ENCODE peak calls at places on chromosomes 4 and X, in nine cellular contexts. T is lung; K is tibial nerve; Q is CD4-positive, alpha-beta T cell; C is esophagus squamous epithelium; P is psoas muscle; N is pancreas; X is transverse colon; U is suprapubic skin. G is an unnamed sample. For H3K9me3, the result is how much of the 10 kb centered on the place peaks cover.

GRCh38 chrX:13472975-13473665 is 96.3 kb upstream of the EGFL6 start:
- DNase-seq in T (no peak), K (no peak), Q (no peak), C (no peak), P (no peak), N (no peak), X (no peak), U (no peak), G (no peak)

GRCh38 chr4:165347647-165348569 is 20.4 kb downstream of the MSMO1 start:
- DNase-seq in T (no peak), K (no peak), Q (no peak), C (no peak), P (no peak), N (no peak), X (no peak), U (no peak), G (no peak)

GRCh38 chr4:24867766-24868296 is 45.0 kb downstream of the CCDC149 start:
- DNase-seq in T (no peak), K (no peak), Q (no peak), C (no peak), P (no peak), N (no peak), X (no peak), U (no peak), G (no peak)

GRCh38 chr4:4837316-4837715 is 22.1 kb upstream of the MSX1 start:
- DNase-seq in T (no peak), K (no peak), Q (no peak), C (no peak), P (no peak), N (no peak), X (no peak), U (no peak), G (no peak)

GRCh38 chrX:153925739-153926593 is at the start of gene ARHGAP4:
- DNase-seq in T (no peak), K (no peak), Q (peak), C (no peak), P (no peak), N (peak), X (no peak), U (no peak), G (no peak)

GRCh38 chr4:14916554-14917304 is 85.6 kb upstream of the CPEB2 start:
- DNase-seq in T (no peak), K (no peak), Q (no peak), C (no peak), P (no peak), N (no peak), X (no peak), U (no peak), G (no peak)

GRCh38 chr4:78650106-78651021 is 98.8 kb downstream of the ANXA3 start:
- DNase-seq in T (no peak), K (no peak), Q (no peak), C (no peak), P (no peak), N (no peak), X (no peak), U (no peak), G (no peak)

GRCh38 chr4:128525939-128526630 is 238.5 kb upstream of the PGRMC2 start:
- DNase-seq in T (no peak), K (no peak), Q (no peak), C (no peak), P (no peak), N (no peak), X (no peak), U (no peak), G (no peak)

GRCh38 chr4:32830160-32830559 is 2110.0 kb downstream of the PCDH7 start:
- DNase-seq in T (no peak), K (no peak), Q (no peak), C (no peak), P (no peak), N (no peak), X (no peak), U (no peak), G (no peak)

GRCh38 chr4:94208268-94208667 is 603 bp downstream of the SMARCAD1 start:
- DNase-seq in T (no peak), K (no peak), Q (no peak), C (no peak), P (no peak), N (no peak), X (no peak), U (no peak), G (no peak)

GRCh38 chrX:46561931-46562721 is 11.4 kb upstream of the CHST7 start:
- DNase-seq in T (peak), K (no peak), Q (no peak), C (no peak), P (no peak), N (no peak), X (peak), U (no peak), G (peak)

GRCh38 chr4:147794787-147795413 is 63.0 kb downstream of the ARHGAP10 start:
- DNase-seq in T (no peak), K (no peak), Q (no peak), C (no peak), P (no peak), N (no peak), X (no peak), U (no peak), G (no peak)

GRCh38 chrX:5876984-5877655 is 351.5 kb downstream of the NLGN4X start:
- DNase-seq in T (peak), K (no peak), Q (no peak), C (no peak), P (no peak), N (no peak), X (peak), U (no peak), G (no peak)

GRCh38 chr4:87093443-87094123 is 126.8 kb downstream of the KLHL8 start:
- DNase-seq in T (no peak), K (no peak), Q (no peak), C (no peak), P (no peak), N (no peak), X (no peak), U (no peak), G (peak)

GRCh38 chrX:20263474-20263873 is 3.2 kb downstream of the RPS6KA3 start:
- DNase-seq in T (no peak), K (no peak), Q (no peak), C (no peak), P (no peak), N (no peak), X (no peak), U (no peak), G (no peak)

GRCh38 chr4:68831642-68832041 is 15.8 kb downstream of the UGT2B10 start:
- DNase-seq in T (no peak), K (no peak), Q (no peak), C (no peak), P (no peak), N (no peak), X (no peak), U (no peak), G (no peak)
- H3K9me3 ChIP-seq in T (under half), K (under half), Q (under half), C (under half), P (under half), N (under half), X (under half), U (under half), G (under half)

GRCh38 chr4:169283114-169283509 is 12.4 kb upstream of the SH3RF1 start:
- DNase-seq in T (no peak), K (no peak), Q (no peak), C (no peak), P (no peak), N (no peak), X (no peak), U (no peak), G (no peak)

GRCh38 chr4:169282429-169283113 is 11.8 kb upstream of the SH3RF1 start:
- DNase-seq in T (no peak), K (no peak), Q (no peak), C (no peak), P (no peak), N (no peak), X (no peak), U (no peak), G (no peak)

DNA sequence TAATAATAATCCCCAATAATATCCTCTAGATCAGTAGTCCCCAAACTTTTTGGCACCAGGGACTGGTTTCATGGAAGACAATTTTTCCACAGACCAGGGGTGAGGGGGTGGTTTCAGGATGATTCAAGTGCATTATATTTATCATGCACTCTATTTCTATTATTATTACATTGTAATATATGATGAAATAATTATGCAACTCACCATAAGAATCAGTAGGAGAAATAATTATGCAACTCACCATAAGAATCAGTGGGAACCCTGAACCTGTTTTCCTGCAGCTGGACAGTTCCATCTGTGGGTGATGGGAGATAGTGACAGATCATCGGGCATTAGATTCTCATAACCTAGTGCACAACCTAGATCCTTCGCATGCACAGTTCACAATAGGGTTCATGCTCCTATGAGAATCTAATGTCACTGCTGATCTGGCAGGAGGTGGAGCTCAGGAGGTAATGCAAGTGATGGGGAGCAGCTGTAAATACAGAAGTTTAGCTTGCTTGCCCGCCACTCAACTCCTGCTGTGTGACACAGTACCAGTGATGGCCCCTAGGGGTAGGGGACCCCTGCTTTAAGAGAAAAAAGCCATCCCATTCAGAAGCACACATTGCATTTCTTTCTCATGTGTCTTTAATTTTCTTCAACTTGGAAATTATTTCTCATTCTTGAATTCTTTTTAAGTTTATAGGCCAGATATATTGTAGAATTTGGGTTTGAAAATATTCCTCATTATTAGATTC is 16.0 kb upstream of the SH3RF1 start:
- DNase-seq in T (no peak), K (no peak), Q (no peak), C (no peak), P (no peak), N (no peak), X (no peak), U (no peak), G (no peak)
- TF ChIP-seq CTCF in T (no peak), K (no peak), Q (no peak), C (no peak), P (no peak), N (no peak), X (no peak), U (no peak), G (no peak)

GRCh38 chrX:138378876-138379275 is 332.6 kb downstream of the FGF13 start:
- DNase-seq in T (no peak), K (no peak), Q (no peak), C (no peak), P (no peak), N (no peak), X (no peak), U (no peak), G (no peak)
- H3K9me3 ChIP-seq in T (under half), K (under half), Q (under half), C (under half), P (under half), N (under half), X (under half), U (under half), G (under half)

DNA sequence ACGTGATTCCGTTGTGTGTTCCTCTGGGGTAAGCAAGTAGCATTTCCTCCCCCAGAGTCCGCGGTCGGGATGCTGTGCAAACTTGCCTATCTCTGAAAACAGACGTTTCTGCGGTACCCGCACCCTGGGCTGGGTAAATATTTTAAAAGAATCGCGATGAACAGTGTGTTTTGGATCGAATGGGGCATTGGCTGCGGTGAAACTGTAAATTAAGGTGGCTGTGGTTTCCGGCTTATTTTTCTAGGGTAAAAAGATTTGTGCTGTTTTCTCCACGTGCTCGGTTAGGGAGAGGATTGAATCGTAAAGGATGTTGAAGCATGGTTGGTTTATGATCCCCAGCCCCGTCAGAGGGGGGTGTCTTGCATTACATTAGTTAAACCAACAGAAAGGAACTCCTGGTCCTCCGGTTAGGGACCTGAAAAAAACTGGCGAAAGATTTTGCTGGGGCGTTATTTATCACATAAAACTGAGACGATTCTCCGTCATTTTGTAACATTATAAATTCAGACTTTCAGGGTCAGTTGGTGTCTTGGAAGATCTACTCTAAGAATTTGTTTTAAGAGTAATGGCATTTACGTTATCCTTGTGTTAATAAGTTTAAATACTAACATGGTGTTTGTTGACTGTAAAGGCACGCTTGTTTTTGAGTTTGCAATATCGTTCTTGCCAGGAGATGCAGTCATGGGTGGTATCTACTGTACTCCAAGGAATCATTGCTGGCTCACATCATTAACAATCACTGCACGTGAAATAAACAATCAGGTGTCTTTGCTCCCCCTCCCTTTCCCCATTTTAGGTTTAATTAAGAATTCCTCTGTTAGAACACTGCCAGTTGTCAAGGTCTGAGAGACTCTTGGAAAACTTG is 1.4 kb downstream of the HHIP start:
- DNase-seq in T (no peak), K (no peak), Q (no peak), C (no peak), P (no peak), N (no peak), X (no peak), U (no peak), G (no peak)
- TF ChIP-seq CTCF in T (no peak), K (no peak), Q (no peak), C (no peak), P (no peak), N (no peak), X (no peak), U (no peak), G (no peak)

GRCh38 chr4:386708-387105 is 49.1 kb downstream of the ZNF141 start:
- DNase-seq in T (no peak), K (no peak), Q (no peak), C (no peak), P (no peak), N (no peak), X (no peak), U (no peak), G (no peak)

GRCh38 chr4:384311-385010 is 46.8 kb downstream of the ZNF141 start:
- DNase-seq in T (no peak), K (no peak), Q (no peak), C (no peak), P (no peak), N (no peak), X (no peak), U (no peak), G (no peak)

GRCh38 chr4:385934-386707 is 48.5 kb downstream of the ZNF141 start:
- DNase-seq in T (no peak), K (no peak), Q (no peak), C (no peak), P (no peak), N (peak), X (no peak), U (no peak), G (no peak)
- H3K9me3 ChIP-seq in T (half or more), K (under half), Q (half or more), C (under half), P (half or more), N (under half), X (half or more), U (half or more), G (under half)

GRCh38 chrX:81168391-81168790 is 33.3 kb downstream of the HMGN5 start:
- DNase-seq in T (no peak), K (no peak), Q (no peak), C (no peak), P (no peak), N (no peak), X (no peak), U (no peak), G (no peak)

GRCh38 chrX:81174286-81174685 is 27.4 kb downstream of the HMGN5 start:
- DNase-seq in T (no peak), K (no peak), Q (no peak), C (no peak), P (no peak), N (no peak), X (no peak), U (no peak), G (no peak)
- TF ChIP-seq CTCF in T (no peak), K (no peak), Q (no peak), C (no peak), P (peak), N (no peak), X (no peak), U (no peak), G (peak)

GRCh38 chr4:173531085-173531965 is 1.3 kb upstream of the HAND2 start:
- DNase-seq in T (no peak), K (no peak), Q (no peak), C (no peak), P (peak), N (peak), X (peak), U (no peak), G (peak)

GRCh38 chr4:173534439-173534838 is 4.4 kb upstream of the HAND2 start:
- DNase-seq in T (no peak), K (no peak), Q (no peak), C (no peak), P (no peak), N (no peak), X (no peak), U (no peak), G (peak)

GRCh38 chr4:173535165-173535737 is 5.2 kb upstream of the HAND2 start:
- DNase-seq in T (no peak), K (no peak), Q (no peak), C (no peak), P (no peak), N (no peak), X (no peak), U (no peak), G (no peak)

GRCh38 chr4:173530326-173531062 is 465 bp upstream of the HAND2 start:
- DNase-seq in T (no peak), K (no peak), Q (no peak), C (no peak), P (no peak), N (no peak), X (no peak), U (no peak), G (no peak)

DNA sequence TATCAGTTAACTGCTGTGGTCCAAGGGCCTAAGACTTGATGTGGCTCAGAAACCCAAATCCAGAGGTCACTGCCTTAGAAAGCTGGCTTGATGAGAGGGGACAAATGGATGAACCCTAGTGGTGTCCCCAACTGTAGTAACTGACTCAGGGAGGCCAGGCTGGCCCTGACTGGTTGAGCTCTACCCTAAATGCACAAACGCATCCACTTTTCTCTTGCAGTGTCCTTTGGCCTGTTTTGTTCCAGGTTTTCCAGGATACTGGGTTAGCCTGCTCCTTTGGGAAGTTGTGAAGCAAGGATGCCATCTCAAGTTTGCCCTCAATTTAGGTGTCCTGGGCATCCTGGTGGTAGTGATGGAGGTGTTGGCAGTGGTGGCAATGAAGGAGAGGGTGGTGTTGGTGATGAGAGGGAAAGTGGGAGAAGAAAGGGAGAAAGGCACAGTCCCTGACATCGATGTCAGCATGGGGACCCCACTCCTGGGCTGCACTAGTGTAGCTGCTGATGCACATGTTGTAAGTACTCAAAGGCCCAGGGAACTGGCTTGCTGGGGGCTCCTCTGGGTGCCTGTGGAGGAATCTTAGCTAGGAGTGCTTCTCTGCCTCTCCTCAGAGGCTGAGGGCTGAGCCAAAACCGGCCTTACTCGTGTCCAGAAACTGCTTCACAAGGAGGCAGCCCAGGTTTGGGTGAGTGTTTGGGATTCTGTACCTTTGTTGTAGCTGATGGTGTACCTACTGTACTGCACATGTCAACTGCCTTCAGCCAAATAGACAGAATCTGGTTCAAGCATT is 2.9 kb upstream of the HAND2 start:
- DNase-seq in T (no peak), K (no peak), Q (no peak), C (no peak), P (no peak), N (no peak), X (no peak), U (no peak), G (no peak)
- H3K9me3 ChIP-seq in T (under half), K (under half), Q (under half), C (under half), P (under half), N (under half), X (under half), U (under half), G (under half)

DNA sequence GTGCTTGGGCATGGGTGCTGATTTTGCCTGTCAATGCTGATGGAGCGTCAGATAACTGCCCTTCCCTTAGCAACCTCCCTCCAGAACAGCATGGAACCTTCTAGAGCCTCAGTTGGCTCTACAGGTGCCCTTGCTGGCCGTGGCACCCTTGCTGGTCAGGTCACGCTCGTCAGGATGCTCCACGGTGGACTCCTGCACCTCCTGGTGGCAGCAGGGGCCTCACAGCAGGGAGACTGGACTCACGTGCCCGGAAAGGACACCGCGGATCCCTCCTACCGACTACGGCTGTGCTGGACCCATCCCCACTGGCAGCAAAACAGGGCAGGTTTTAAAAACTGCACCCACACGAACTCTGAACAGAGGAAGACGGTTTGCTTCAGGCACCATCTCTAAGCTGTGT is 82.1 kb upstream of the AFAP1 start:
- DNase-seq in T (no peak), K (no peak), Q (no peak), C (no peak), P (peak), N (no peak), X (no peak), U (no peak), G (no peak)
- TF ChIP-seq CTCF in T (no peak), K (no peak), Q (no peak), C (no peak), P (no peak), N (no peak), X (no peak), U (no peak), G (no peak)

GRCh38 chr4:77174426-77174825 is 17.4 kb downstream of the CCNG2 start:
- DNase-seq in T (no peak), K (no peak), Q (no peak), C (no peak), P (no peak), N (no peak), X (no peak), U (no peak), G (no peak)

GRCh38 chr4:77172336-77172735 is 15.3 kb downstream of the CCNG2 start:
- DNase-seq in T (no peak), K (no peak), Q (no peak), C (no peak), P (no peak), N (no peak), X (no peak), U (no peak), G (no peak)

GRCh38 chr4:77167866-77168265 is 10.9 kb downstream of the CCNG2 start:
- DNase-seq in T (no peak), K (no peak), Q (no peak), C (no peak), P (no peak), N (no peak), X (no peak), U (no peak), G (no peak)

GRCh38 chr4:77169496-77169895 is 12.5 kb downstream of the CCNG2 start:
- DNase-seq in T (no peak), K (no peak), Q (no peak), C (no peak), P (no peak), N (no peak), X (no peak), U (no peak), G (no peak)

DNA sequence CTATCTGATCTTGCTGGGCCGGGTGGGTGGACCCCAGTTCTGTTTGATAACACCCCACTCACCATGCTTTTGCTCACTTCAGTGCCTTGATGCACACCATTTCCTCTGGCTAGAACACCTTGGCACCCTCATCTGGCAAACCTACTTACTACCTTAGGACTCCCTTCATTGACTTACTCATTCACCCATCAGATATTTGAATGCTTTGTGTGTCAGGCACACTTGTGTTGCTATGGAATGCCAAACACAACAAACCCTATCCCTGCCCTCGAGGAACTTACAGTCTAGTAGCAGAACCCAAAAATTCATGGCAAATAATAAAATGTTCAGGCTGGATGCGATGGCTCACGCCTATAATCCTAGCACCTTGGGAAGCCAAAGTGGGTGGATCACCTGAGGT is 13.9 kb downstream of the CCNG2 start:
- DNase-seq in T (no peak), K (no peak), Q (no peak), C (no peak), P (no peak), N (no peak), X (no peak), U (no peak), G (no peak)
- H3K9me3 ChIP-seq in T (under half), K (under half), Q (under half), C (under half), P (under half), N (under half), X (under half), U (under half), G (under half)